ENCODE peak calls at places on chromosomes 5 and 9, in four cellular contexts. One of them, this sample, is unnamed.

GRCh38 chr5:132496631-132497487 is 6.3 kb upstream of the IRF1 start:
- DNase-seq in H1: peak; percentile 92
- DNase-seq in K562: peak; percentile 87
- DNase-seq in GM12878: no peak
- DNase-seq in this sample: peak; percentile 96

GRCh38 chr9:37775216-37775919 is 9.5 kb downstream of the EXOSC3 start:
- DNase-seq in H1: no peak
- DNase-seq in K562: no peak
- DNase-seq in GM12878: no peak
- DNase-seq in this sample: no peak

GRCh38 chr9:5361326-5362005 is 21.8 kb upstream of the RLN1 start:
- DNase-seq in K562: no peak
- DNase-seq in H1: no peak
- DNase-seq in GM12878: no peak
- DNase-seq in this sample: no peak

GRCh38 chr5:167180899-167181298 is 1110.5 kb upstream of the WWC1 start:
- DNase-seq in K562: no peak
- DNase-seq in GM12878: no peak
- DNase-seq in H1: no peak
- DNase-seq in this sample: no peak

GRCh38 chr5:91955610-91956009 is 572.5 kb upstream of the ARRDC3 start:
- DNase-seq in H1: no peak
- DNase-seq in GM12878: no peak
- DNase-seq in K562: no peak
- DNase-seq in this sample: no peak

GRCh38 chr9:36132081-36132480 is 4.5 kb upstream of the GLIPR2 start:
- DNase-seq in K562: no peak
- DNase-seq in GM12878: no peak
- DNase-seq in H1: no peak
- DNase-seq in this sample: no peak

GRCh38 chr5:38468202-38468656 is 88.2 kb downstream of the LIFR start:
- DNase-seq in GM12878: no peak
- DNase-seq in H1: no peak
- DNase-seq in K562: no peak
- DNase-seq in this sample: no peak

GRCh38 chr9:5292141-5292540 is 12.4 kb downstream of the RLN2 start:
- DNase-seq in GM12878: no peak
- DNase-seq in K562: no peak
- DNase-seq in H1: no peak
- DNase-seq in this sample: no peak

GRCh38 chr5:177092178-177093081 is 5.7 kb downstream of the FGFR4 start:
- DNase-seq in GM12878: no peak
- DNase-seq in H1: no peak
- DNase-seq in K562: no peak
- DNase-seq in this sample: no peak

GRCh38 chr9:107685901-107686300 is 196.3 kb upstream of the KLF4 start:
- DNase-seq in K562: no peak
- DNase-seq in H1: no peak
- DNase-seq in GM12878: no peak
- DNase-seq in this sample: no peak

GRCh38 chr5:65142007-65142406 is 339.7 kb downstream of the ADAMTS6 start:
- DNase-seq in GM12878: no peak
- DNase-seq in H1: no peak
- DNase-seq in K562: no peak
- DNase-seq in this sample: no peak

GRCh38 chr5:159730285-159730684 is 186.0 kb upstream of the ADRA1B start:
- DNase-seq in H1: no peak
- DNase-seq in K562: no peak
- DNase-seq in GM12878: no peak
- DNase-seq in this sample: no peak

GRCh38 chr5:141486091-141486490 is 1.3 kb downstream of the PCDHGC4 start:
- DNase-seq in H1: no peak
- DNase-seq in K562: no peak
- DNase-seq in GM12878: no peak
- DNase-seq in this sample: no peak

GRCh38 chr5:125408582-125409069 is 662.2 kb upstream of the ZNF608 start:
- DNase-seq in GM12878: no peak
- DNase-seq in K562: no peak
- DNase-seq in H1: no peak
- DNase-seq in this sample: no peak

GRCh38 chr5:129906177-129906887 is 2.1 kb downstream of the CHSY3 start:
- DNase-seq in H1: peak; percentile 61
- DNase-seq in GM12878: no peak
- DNase-seq in K562: no peak
- DNase-seq in this sample: peak; percentile 11

GRCh38 chr5:43024217-43024616 is 15.9 kb downstream of the ANXA2R start:
- DNase-seq in GM12878: no peak
- DNase-seq in K562: no peak
- DNase-seq in H1: no peak
- DNase-seq in this sample: no peak

GRCh38 chr5:71679714-71680113 is 39.4 kb upstream of the CARTPT start:
- DNase-seq in K562: no peak
- DNase-seq in GM12878: no peak
- DNase-seq in H1: no peak
- DNase-seq in this sample: no peak

GRCh38 chr5:14035859-14036440 is 91.5 kb upstream of the DNAH5 start:
- DNase-seq in GM12878: no peak
- DNase-seq in H1: no peak
- DNase-seq in K562: no peak
- DNase-seq in this sample: no peak

GRCh38 chr5:82351754-82352145 is 73.6 kb upstream of the RPS23 start:
- DNase-seq in GM12878: no peak
- DNase-seq in H1: no peak
- DNase-seq in K562: peak; percentile 62
- DNase-seq in this sample: peak; percentile 63

GRCh38 chr5:169942181-169942580 is 38.1 kb downstream of the INSYN2B start:
- DNase-seq in K562: no peak
- DNase-seq in GM12878: no peak
- DNase-seq in H1: no peak
- DNase-seq in this sample: no peak

GRCh38 chr5:66546541-66546940 is 49.7 kb upstream of the MAST4 start:
- DNase-seq in K562: no peak
- DNase-seq in GM12878: no peak
- DNase-seq in H1: no peak
- DNase-seq in this sample: no peak

GRCh38 chr5:72503888-72504491 is 3.2 kb downstream of the ZNF366 start:
- DNase-seq in K562: peak; percentile 30
- DNase-seq in GM12878: no peak
- DNase-seq in H1: no peak
- DNase-seq in this sample: no peak

GRCh38 chr5:171457208-171457981 is 37.9 kb downstream of the FGF18 start:
- DNase-seq in GM12878: no peak
- DNase-seq in H1: no peak
- DNase-seq in K562: peak; percentile 50
- DNase-seq in this sample: no peak

GRCh38 chr5:62980884-62981283 is 402.3 kb downstream of the LRRC70 start:
- DNase-seq in K562: no peak
- DNase-seq in H1: no peak
- DNase-seq in GM12878: no peak
- DNase-seq in this sample: no peak

GRCh38 chr9:90898229-90898628 is 96.6 kb downstream of the SYK start:
- DNase-seq in K562: no peak
- DNase-seq in H1: no peak
- DNase-seq in GM12878: no peak
- DNase-seq in this sample: no peak

GRCh38 chr5:111950660-111951059 is 193.7 kb upstream of the NREP start:
- DNase-seq in K562: no peak
- DNase-seq in GM12878: no peak
- DNase-seq in H1: no peak
- DNase-seq in this sample: no peak

GRCh38 chr5:135615171-135615570 is 36.4 kb upstream of the CXCL14 start:
- DNase-seq in H1: peak; percentile 6
- DNase-seq in GM12878: no peak
- DNase-seq in K562: no peak
- DNase-seq in this sample: no peak
- H3K4me2 ChIP-seq in H1: no peak overlapping the region
- H3K4me2 ChIP-seq in GM12878: no peak overlapping the region
- H3K4me2 ChIP-seq in K562: no peak overlapping the region
- H3K4me2 ChIP-seq in this sample: no peak overlapping the region

DNA sequence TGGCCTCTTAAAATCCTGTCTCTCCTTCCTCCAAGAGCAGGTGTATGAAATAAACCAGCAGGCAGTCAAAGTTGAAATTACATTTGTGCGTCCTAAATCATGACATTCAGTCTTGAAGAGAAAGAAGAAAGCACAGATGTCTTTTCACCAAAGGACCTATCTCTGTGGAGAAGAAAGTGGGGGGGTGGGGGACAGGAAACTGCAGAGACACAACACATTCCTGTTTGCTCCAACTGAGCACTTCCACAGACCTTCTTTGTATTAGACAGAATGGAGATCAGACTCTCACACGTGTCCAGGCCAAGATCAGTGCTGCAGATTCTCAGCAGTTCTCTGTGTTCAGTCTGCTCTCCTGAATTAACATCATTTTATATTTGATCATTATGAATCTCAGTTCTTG is 471.9 kb upstream of the RGMB start:
- DNase-seq in GM12878: no peak
- DNase-seq in H1: no peak
- DNase-seq in K562: no peak
- DNase-seq in this sample: no peak
- TF ChIP-seq NRF1 in GM12878: no peak
- TF ChIP-seq NRF1 in H1: no peak
- TF ChIP-seq NRF1 in K562: no peak
- TF ChIP-seq NRF1 in this sample: no peak

GRCh38 chr5:172911628-172911880 is 47.7 kb upstream of the RPL26L1 start:
- DNase-seq in H1: no peak
- DNase-seq in GM12878: no peak
- DNase-seq in K562: no peak
- DNase-seq in this sample: no peak
- H3K4me2 ChIP-seq in H1: no peak overlapping the region
- H3K4me2 ChIP-seq in GM12878: peak overlapping the region; percentile 55
- H3K4me2 ChIP-seq in K562: no peak overlapping the region
- H3K4me2 ChIP-seq in this sample: peak overlapping the region; percentile 36

DNA sequence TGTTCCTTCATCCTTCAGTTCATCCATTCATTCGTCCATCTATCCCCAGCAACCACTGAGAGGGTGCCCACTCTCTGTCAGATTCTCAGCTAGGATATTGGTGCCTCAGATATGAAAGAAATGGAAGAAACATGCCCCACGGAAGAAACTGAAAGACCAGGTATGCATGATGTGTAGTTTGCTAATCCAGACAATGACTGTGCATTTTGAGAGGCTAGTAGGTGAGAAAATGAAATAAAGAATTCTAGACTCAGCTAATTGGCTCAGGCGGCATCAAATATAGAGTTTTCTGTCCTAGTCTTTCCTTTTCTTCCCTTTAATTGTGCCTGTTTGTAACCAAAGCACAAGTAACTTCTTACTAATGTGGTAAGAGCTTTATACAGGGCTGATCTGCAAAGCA is 104.7 kb downstream of the PDZD2 start:
- DNase-seq in K562: no peak
- DNase-seq in GM12878: no peak
- DNase-seq in H1: no peak
- DNase-seq in this sample: no peak
- TF ChIP-seq NRF1 in K562: no peak
- TF ChIP-seq NRF1 in GM12878: no peak
- TF ChIP-seq NRF1 in H1: no peak
- TF ChIP-seq NRF1 in this sample: no peak

This sample was measured in SK-N-SH.